ENCODE peak calls at places on chromosomes 12 and 14, in five cellular contexts. One of them, this sample, is unnamed.

GRCh38 chr12:96078281-96078761 is 42.9 kb upstream of the LTA4H start:
- DNase-seq in DMS153: no peak
- DNase-seq in stimulated activated CD4-positive, alpha-beta T cell treated with anti-CD3 and anti-CD28 coated beads, TNF-alpha, amount 100 ng/mL, for 4 hours: no peak
- DNase-seq in cardiac fibroblast: peak
- DNase-seq in globus pallidus: no peak
- DNase-seq in this sample: no peak

GRCh38 chr12:47023311-47023710 is 56.1 kb upstream of the PCED1B start:
- DNase-seq in DMS153: no peak
- DNase-seq in stimulated activated CD4-positive, alpha-beta T cell treated with anti-CD3 and anti-CD28 coated beads, TNF-alpha, amount 100 ng/mL, for 4 hours: no peak
- DNase-seq in cardiac fibroblast: no peak
- DNase-seq in globus pallidus: no peak
- DNase-seq in this sample: no peak

GRCh38 chr12:123105427-123105826 is 45.5 kb downstream of the PITPNM2 start:
- DNase-seq in DMS153: no peak
- DNase-seq in stimulated activated CD4-positive, alpha-beta T cell treated with anti-CD3 and anti-CD28 coated beads, TNF-alpha, amount 100 ng/mL, for 4 hours: no peak
- DNase-seq in cardiac fibroblast: no peak
- DNase-seq in globus pallidus: no peak
- DNase-seq in this sample: no peak

GRCh38 chr12:6964605-6965025 is 5.8 kb downstream of the PHB2 start:
- DNase-seq in DMS153: no peak
- DNase-seq in stimulated activated CD4-positive, alpha-beta T cell treated with anti-CD3 and anti-CD28 coated beads, TNF-alpha, amount 100 ng/mL, for 4 hours: no peak
- DNase-seq in cardiac fibroblast: no peak
- DNase-seq in globus pallidus: no peak
- DNase-seq in this sample: no peak

GRCh38 chr12:103457471-103457870 is 38.3 kb downstream of the C12orf42 start:
- DNase-seq in DMS153: no peak
- DNase-seq in stimulated activated CD4-positive, alpha-beta T cell treated with anti-CD3 and anti-CD28 coated beads, TNF-alpha, amount 100 ng/mL, for 4 hours: no peak
- DNase-seq in cardiac fibroblast: no peak
- DNase-seq in globus pallidus: no peak
- DNase-seq in this sample: no peak

GRCh38 chr14:46488374-46488773 is 163.2 kb downstream of the RPL10L start:
- DNase-seq in DMS153: no peak
- DNase-seq in stimulated activated CD4-positive, alpha-beta T cell treated with anti-CD3 and anti-CD28 coated beads, TNF-alpha, amount 100 ng/mL, for 4 hours: no peak
- DNase-seq in cardiac fibroblast: no peak
- DNase-seq in globus pallidus: no peak
- DNase-seq in this sample: no peak

GRCh38 chr12:11896530-11896929 is 174.2 kb upstream of the BCL2L14 start:
- DNase-seq in DMS153: no peak
- DNase-seq in stimulated activated CD4-positive, alpha-beta T cell treated with anti-CD3 and anti-CD28 coated beads, TNF-alpha, amount 100 ng/mL, for 4 hours: no peak
- DNase-seq in cardiac fibroblast: no peak
- DNase-seq in globus pallidus: no peak
- DNase-seq in this sample: no peak

GRCh38 chr12:53867216-53868012 is 71.2 kb upstream of the HOXC13 start:
- DNase-seq in DMS153: no peak
- DNase-seq in stimulated activated CD4-positive, alpha-beta T cell treated with anti-CD3 and anti-CD28 coated beads, TNF-alpha, amount 100 ng/mL, for 4 hours: no peak
- DNase-seq in cardiac fibroblast: no peak
- DNase-seq in globus pallidus: no peak
- DNase-seq in this sample: no peak

GRCh38 chr12:9118161-9118560 is 2.4 kb upstream of the A2M start:
- DNase-seq in DMS153: no peak
- DNase-seq in stimulated activated CD4-positive, alpha-beta T cell treated with anti-CD3 and anti-CD28 coated beads, TNF-alpha, amount 100 ng/mL, for 4 hours: no peak
- DNase-seq in cardiac fibroblast: peak
- DNase-seq in globus pallidus: peak
- DNase-seq in this sample: no peak

GRCh38 chr14:58738876-58739275 is 101.1 kb downstream of the DACT1 start:
- DNase-seq in DMS153: no peak
- DNase-seq in stimulated activated CD4-positive, alpha-beta T cell treated with anti-CD3 and anti-CD28 coated beads, TNF-alpha, amount 100 ng/mL, for 4 hours: no peak
- DNase-seq in cardiac fibroblast: no peak
- DNase-seq in globus pallidus: no peak
- DNase-seq in this sample: no peak

GRCh38 chr14:101604935-101605767 is 43.9 kb downstream of the DIO3 start:
- DNase-seq in DMS153: no peak
- DNase-seq in stimulated activated CD4-positive, alpha-beta T cell treated with anti-CD3 and anti-CD28 coated beads, TNF-alpha, amount 100 ng/mL, for 4 hours: no peak
- DNase-seq in cardiac fibroblast: no peak
- DNase-seq in globus pallidus: no peak
- DNase-seq in this sample: no peak